ENCODE peak calls at places on chromosome 12, in five cellular contexts. Z is stimulated activated naive CD4-positive, alpha-beta T cell treated with Interleukin-2 at 50 U/mL for 16 hours; G is T follicular helper cell; W is activated CD4-positive, CD25-positive, alpha-beta regulatory T cell; Q is ELF-1. X is an unnamed sample.

GRCh38 chr12:72432037-72432604 is 160.0 kb downstream of the TRHDE start:
- DNase-seq in Z (no peak), G (no peak), W (no peak), Q (no peak), X (no peak)

GRCh38 chr12:79266511-79267129 is 402.0 kb downstream of the SYT1 start:
- DNase-seq in Z (no peak), G (no peak), W (no peak), Q (no peak), X (no peak)

GRCh38 chr12:49868952-49869815 is 26.3 kb upstream of the BCDIN3D start:
- DNase-seq in Z (no peak), G (no peak), W (no peak), Q (peak), X (no peak)

GRCh38 chr12:49231881-49232650 is 32.8 kb upstream of the TUBA1C start:
- DNase-seq in Z (no peak), G (no peak), W (no peak), Q (peak), X (no peak)

GRCh38 chr12:67534671-67535070 is 113.9 kb upstream of the DYRK2 start:
- DNase-seq in Z (no peak), G (no peak), W (no peak), Q (no peak), X (no peak)

GRCh38 chr12:42343721-42344120 is 17.8 kb downstream of the PPHLN1 start:
- DNase-seq in Z (no peak), G (no peak), W (no peak), Q (no peak), X (no peak)

GRCh38 chr12:113477171-113477841 is 5.6 kb upstream of the LHX5 start:
- DNase-seq in Z (no peak), G (no peak), W (no peak), Q (peak), X (no peak)

GRCh38 chr12:115726691-115727090 is 550.8 kb downstream of the MED13L start:
- DNase-seq in Z (no peak), G (no peak), W (no peak), Q (no peak), X (no peak)

GRCh38 chr12:132545955-132546354 is 56.0 kb downstream of the FBRSL1 start:
- DNase-seq in Z (no peak), G (no peak), W (no peak), Q (no peak), X (no peak)

GRCh38 chr12:122834229-122834920 is 882 bp upstream of the HIP1R start:
- DNase-seq in Z (no peak), G (no peak), W (no peak), Q (peak), X (no peak)

GRCh38 chr12:129911437-129912049 is 7.7 kb upstream of the TMEM132D start:
- DNase-seq in Z (no peak), G (no peak), W (no peak), Q (peak), X (no peak)

GRCh38 chr12:6846316-6846869 is 4.7 kb downstream of the CDCA3 start:
- DNase-seq in Z (no peak), G (no peak), W (no peak), Q (no peak), X (no peak)

GRCh38 chr12:112971248-112971647 is 7.1 kb upstream of the OAS2 start:
- DNase-seq in Z (no peak), G (no peak), W (no peak), Q (no peak), X (no peak)

GRCh38 chr12:120453977-120454376 is 7.7 kb downstream of the GATC start:
- DNase-seq in Z (peak), G (no peak), W (no peak), Q (no peak), X (no peak)

GRCh38 chr12:51970904-51971646 is 19.6 kb downstream of the ACVR1B start:
- DNase-seq in Z (peak), G (no peak), W (no peak), Q (peak), X (no peak)

GRCh38 chr12:104702565-104703139 is 245.9 kb downstream of the CHST11 start:
- DNase-seq in Z (no peak), G (no peak), W (no peak), Q (no peak), X (no peak)

GRCh38 chr12:129351481-129351880 is 498.2 kb downstream of the GLT1D1 start:
- DNase-seq in Z (no peak), G (no peak), W (no peak), Q (no peak), X (no peak)

GRCh38 chr12:52235001-52235760 is 2.1 kb downstream of the KRT7 start:
- DNase-seq in Z (no peak), G (no peak), W (no peak), Q (no peak), X (no peak)

GRCh38 chr12:8681129-8681902 is 16.5 kb upstream of the RIMKLB start:
- DNase-seq in Z (no peak), G (no peak), W (no peak), Q (peak), X (no peak)

GRCh38 chr12:101859664-101860607 is 17.4 kb upstream of the DRAM1 start:
- DNase-seq in Z (no peak), G (no peak), W (no peak), Q (no peak), X (no peak)

GRCh38 chr12:6172086-6172485 is 28.1 kb upstream of the CD9 start:
- DNase-seq in Z (no peak), G (no peak), W (no peak), Q (no peak), X (no peak)

GRCh38 chr12:47776471-47777143 is 3.6 kb downstream of the SLC48A1 start:
- DNase-seq in Z (no peak), G (no peak), W (no peak), Q (no peak), X (no peak)

GRCh38 chr12:51975196-51975595 is 23.7 kb downstream of the ACVR1B start:
- DNase-seq in Z (no peak), G (no peak), W (no peak), Q (no peak), X (no peak)

GRCh38 chr12:79566452-79566851 is 124.3 kb downstream of the PAWR start:
- DNase-seq in Z (no peak), G (no peak), W (no peak), Q (no peak), X (no peak)

GRCh38 chr12:52204931-52205505 is 13.2 kb upstream of the KRT80 start:
- DNase-seq in Z (no peak), G (no peak), W (no peak), Q (no peak), X (no peak)

GRCh38 chr12:106145539-106146447 is 7.0 kb upstream of the NUAK1 start:
- DNase-seq in Z (no peak), G (no peak), W (no peak), Q (no peak), X (no peak)

GRCh38 chr12:44876554-44877275 is 600 bp upstream of the NELL2 start:
- DNase-seq in Z (peak), G (peak), W (no peak), Q (peak), X (peak)

GRCh38 chr12:57069522-57069921 is 9.1 kb downstream of the NEMP1 start:
- DNase-seq in Z (peak), G (peak), W (peak), Q (peak), X (no peak)

GRCh38 chr12:70535896-70536374 is 101.3 kb downstream of the PTPRB start:
- DNase-seq in Z (no peak), G (no peak), W (no peak), Q (no peak), X (no peak)

GRCh38 chr12:93784339-93785086 is 107.3 kb downstream of the CRADD start:
- DNase-seq in Z (no peak), G (no peak), W (no peak), Q (peak), X (no peak)

GRCh38 chr12:92987362-92987761 is 58.3 kb upstream of the EEA1 start:
- DNase-seq in Z (no peak), G (no peak), W (no peak), Q (peak), X (peak)

GRCh38 chr12:115998119-115998633 is 279.3 kb downstream of the MED13L start:
- DNase-seq in Z (no peak), G (no peak), W (no peak), Q (peak), X (peak)

GRCh38 chr12:131756441-131756840 is 45.6 kb downstream of the SFSWAP start:
- DNase-seq in Z (no peak), G (no peak), W (no peak), Q (no peak), X (no peak)

GRCh38 chr12:68743416-68743815 is 2.6 kb upstream of the SLC35E3 start:
- DNase-seq in Z (no peak), G (no peak), W (no peak), Q (no peak), X (no peak)

GRCh38 chr12:20367731-20368652 is at the start of gene PDE3A:
- DNase-seq in Z (no peak), G (no peak), W (no peak), Q (peak), X (peak)

GRCh38 chr12:6267007-6267721 is 43.3 kb upstream of the PLEKHG6 start:
- DNase-seq in Z (peak), G (no peak), W (no peak), Q (no peak), X (no peak)

GRCh38 chr12:49253033-49253623 is 11.8 kb upstream of the TUBA1C start:
- DNase-seq in Z (no peak), G (no peak), W (no peak), Q (no peak), X (no peak)

GRCh38 chr12:113227686-113228391 is 6.6 kb downstream of the TPCN1 start:
- DNase-seq in Z (no peak), G (no peak), W (no peak), Q (no peak), X (no peak)